ENCODE peak calls at places on chromosomes 2 and 18, in seven cellular contexts. One of them, this sample, is unnamed.

GRCh38 chr2:33411765-33412164 is 64.7 kb upstream of the RASGRP3 start:
- DNase-seq in activated T-cell treated with anti-CD3 and anti-CD28 coated beads for 1 hour: no peak
- DNase-seq in cerebellar cortex: no peak
- DNase-seq in HL-60: no peak
- DNase-seq in neuronal stem cell: no peak
- DNase-seq in fibroblast of mammary gland: peak; percentile 40
- DNase-seq in MV-4-11: no peak
- DNase-seq in this sample: no peak

GRCh38 chr2:44942304-44943030 is 965 bp downstream of the SIX3 start:
- DNase-seq in fibroblast of mammary gland: no peak
- DNase-seq in activated T-cell treated with anti-CD3 and anti-CD28 coated beads for 1 hour: no peak
- DNase-seq in cerebellar cortex: no peak
- DNase-seq in neuronal stem cell: no peak
- DNase-seq in MV-4-11: no peak
- DNase-seq in HL-60: no peak
- DNase-seq in this sample: peak; percentile 22

GRCh38 chr2:25323042-25323514 is 18.6 kb downstream of the DNMT3A start:
- DNase-seq in MV-4-11: no peak
- DNase-seq in neuronal stem cell: no peak
- DNase-seq in fibroblast of mammary gland: peak; percentile 35
- DNase-seq in HL-60: no peak
- DNase-seq in cerebellar cortex: no peak
- DNase-seq in activated T-cell treated with anti-CD3 and anti-CD28 coated beads for 1 hour: no peak
- DNase-seq in this sample: no peak

GRCh38 chr18:47987456-47987735 is 56.9 kb upstream of the SMAD2 start:
- DNase-seq in HL-60: no peak
- DNase-seq in neuronal stem cell: no peak
- DNase-seq in activated T-cell treated with anti-CD3 and anti-CD28 coated beads for 1 hour: no peak
- DNase-seq in cerebellar cortex: no peak
- DNase-seq in fibroblast of mammary gland: no peak
- DNase-seq in MV-4-11: no peak
- DNase-seq in this sample: no peak

GRCh38 chr2:237547841-237548416 is 18.4 kb upstream of the PRLH start:
- DNase-seq in HL-60: no peak
- DNase-seq in fibroblast of mammary gland: no peak
- DNase-seq in cerebellar cortex: no peak
- DNase-seq in neuronal stem cell: no peak
- DNase-seq in MV-4-11: no peak
- DNase-seq in activated T-cell treated with anti-CD3 and anti-CD28 coated beads for 1 hour: no peak
- DNase-seq in this sample: no peak

GRCh38 chr2:174762464-174762863 is 1.8 kb downstream of the CHRNA1 start:
- DNase-seq in HL-60: no peak
- DNase-seq in fibroblast of mammary gland: no peak
- DNase-seq in cerebellar cortex: no peak
- DNase-seq in MV-4-11: no peak
- DNase-seq in activated T-cell treated with anti-CD3 and anti-CD28 coated beads for 1 hour: no peak
- DNase-seq in neuronal stem cell: no peak
- DNase-seq in this sample: no peak

GRCh38 chr18:62369129-62369644 is 44.1 kb downstream of the TNFRSF11A start:
- DNase-seq in fibroblast of mammary gland: no peak
- DNase-seq in HL-60: no peak
- DNase-seq in cerebellar cortex: no peak
- DNase-seq in neuronal stem cell: no peak
- DNase-seq in activated T-cell treated with anti-CD3 and anti-CD28 coated beads for 1 hour: no peak
- DNase-seq in MV-4-11: no peak
- DNase-seq in this sample: no peak

GRCh38 chr18:515838-516237 is 15.3 kb upstream of the COLEC12 start:
- DNase-seq in HL-60: no peak
- DNase-seq in MV-4-11: no peak
- DNase-seq in activated T-cell treated with anti-CD3 and anti-CD28 coated beads for 1 hour: no peak
- DNase-seq in neuronal stem cell: no peak
- DNase-seq in cerebellar cortex: no peak
- DNase-seq in fibroblast of mammary gland: no peak
- DNase-seq in this sample: no peak

GRCh38 chr2:133579295-133579694 is 11.0 kb upstream of the NCKAP5 start:
- DNase-seq in fibroblast of mammary gland: peak; percentile 11
- DNase-seq in MV-4-11: no peak
- DNase-seq in activated T-cell treated with anti-CD3 and anti-CD28 coated beads for 1 hour: no peak
- DNase-seq in cerebellar cortex: no peak
- DNase-seq in HL-60: no peak
- DNase-seq in neuronal stem cell: no peak
- DNase-seq in this sample: no peak

GRCh38 chr2:143489135-143489534 is 359.9 kb downstream of the ARHGAP15 start:
- DNase-seq in neuronal stem cell: no peak
- DNase-seq in cerebellar cortex: no peak
- DNase-seq in HL-60: no peak
- DNase-seq in fibroblast of mammary gland: peak; percentile 41
- DNase-seq in activated T-cell treated with anti-CD3 and anti-CD28 coated beads for 1 hour: no peak
- DNase-seq in MV-4-11: no peak
- DNase-seq in this sample: no peak

GRCh38 chr2:215427585-215427984 is 8.3 kb downstream of the FN1 start:
- DNase-seq in fibroblast of mammary gland: peak; percentile 30
- DNase-seq in HL-60: no peak
- DNase-seq in cerebellar cortex: no peak
- DNase-seq in activated T-cell treated with anti-CD3 and anti-CD28 coated beads for 1 hour: no peak
- DNase-seq in MV-4-11: no peak
- DNase-seq in neuronal stem cell: no peak
- DNase-seq in this sample: no peak

GRCh38 chr2:70247364-70248144 is 874 bp downstream of the TIA1 start:
- DNase-seq in activated T-cell treated with anti-CD3 and anti-CD28 coated beads for 1 hour: no peak
- DNase-seq in MV-4-11: no peak
- DNase-seq in fibroblast of mammary gland: peak; percentile 45
- DNase-seq in HL-60: no peak
- DNase-seq in neuronal stem cell: peak; percentile 35
- DNase-seq in cerebellar cortex: no peak
- DNase-seq in this sample: no peak

GRCh38 chr2:201882353-201883095 is 76.2 kb downstream of the CDK15 start:
- DNase-seq in fibroblast of mammary gland: peak; percentile 36
- DNase-seq in activated T-cell treated with anti-CD3 and anti-CD28 coated beads for 1 hour: no peak
- DNase-seq in cerebellar cortex: peak; percentile 66
- DNase-seq in MV-4-11: peak; percentile 56
- DNase-seq in neuronal stem cell: no peak
- DNase-seq in HL-60: peak; percentile 64
- DNase-seq in this sample: peak; percentile 71

GRCh38 chr18:58671941-58672565 is 788 bp downstream of the MALT1 start:
- DNase-seq in HL-60: peak; percentile 70
- DNase-seq in fibroblast of mammary gland: peak; percentile 53
- DNase-seq in activated T-cell treated with anti-CD3 and anti-CD28 coated beads for 1 hour: no peak
- DNase-seq in neuronal stem cell: no peak
- DNase-seq in MV-4-11: no peak
- DNase-seq in cerebellar cortex: peak; percentile 43
- DNase-seq in this sample: no peak

GRCh38 chr2:237920673-237921072 is 46.1 kb upstream of the UBE2F start:
- DNase-seq in activated T-cell treated with anti-CD3 and anti-CD28 coated beads for 1 hour: no peak
- DNase-seq in cerebellar cortex: no peak
- DNase-seq in fibroblast of mammary gland: peak; percentile 75
- DNase-seq in HL-60: no peak
- DNase-seq in neuronal stem cell: no peak
- DNase-seq in MV-4-11: no peak
- DNase-seq in this sample: no peak

GRCh38 chr18:31100598-31101147 is 1.5 kb downstream of the DSC2 start:
- DNase-seq in neuronal stem cell: peak; percentile 39
- DNase-seq in HL-60: no peak
- DNase-seq in cerebellar cortex: no peak
- DNase-seq in activated T-cell treated with anti-CD3 and anti-CD28 coated beads for 1 hour: no peak
- DNase-seq in MV-4-11: no peak
- DNase-seq in fibroblast of mammary gland: no peak
- DNase-seq in this sample: no peak

GRCh38 chr2:197965756-197966155 is 161.4 kb downstream of the PLCL1 start:
- DNase-seq in cerebellar cortex: no peak
- DNase-seq in HL-60: no peak
- DNase-seq in fibroblast of mammary gland: no peak
- DNase-seq in activated T-cell treated with anti-CD3 and anti-CD28 coated beads for 1 hour: no peak
- DNase-seq in MV-4-11: no peak
- DNase-seq in neuronal stem cell: no peak
- DNase-seq in this sample: no peak

GRCh38 chr2:234607691-234608090 is 110.8 kb upstream of the ARL4C start:
- DNase-seq in cerebellar cortex: no peak
- DNase-seq in activated T-cell treated with anti-CD3 and anti-CD28 coated beads for 1 hour: no peak
- DNase-seq in HL-60: no peak
- DNase-seq in MV-4-11: no peak
- DNase-seq in neuronal stem cell: no peak
- DNase-seq in fibroblast of mammary gland: no peak
- DNase-seq in this sample: no peak

GRCh38 chr2:11288431-11288830 is 56.0 kb downstream of the ROCK2 start:
- DNase-seq in HL-60: no peak
- DNase-seq in fibroblast of mammary gland: no peak
- DNase-seq in MV-4-11: no peak
- DNase-seq in activated T-cell treated with anti-CD3 and anti-CD28 coated beads for 1 hour: no peak
- DNase-seq in cerebellar cortex: peak; percentile 32
- DNase-seq in neuronal stem cell: no peak
- DNase-seq in this sample: no peak

GRCh38 chr2:58886009-58886408 is 644.9 kb upstream of the FANCL start:
- DNase-seq in activated T-cell treated with anti-CD3 and anti-CD28 coated beads for 1 hour: no peak
- DNase-seq in neuronal stem cell: no peak
- DNase-seq in cerebellar cortex: no peak
- DNase-seq in MV-4-11: no peak
- DNase-seq in HL-60: no peak
- DNase-seq in fibroblast of mammary gland: no peak
- DNase-seq in this sample: no peak

GRCh38 chr2:180571559-180571958 is 408.8 kb upstream of the UBE2E3 start:
- DNase-seq in cerebellar cortex: no peak
- DNase-seq in neuronal stem cell: no peak
- DNase-seq in MV-4-11: no peak
- DNase-seq in HL-60: no peak
- DNase-seq in fibroblast of mammary gland: peak; percentile 56
- DNase-seq in activated T-cell treated with anti-CD3 and anti-CD28 coated beads for 1 hour: no peak
- DNase-seq in this sample: no peak

GRCh38 chr2:98899041-98899702 is 36.9 kb downstream of the CRACDL start:
- DNase-seq in activated T-cell treated with anti-CD3 and anti-CD28 coated beads for 1 hour: no peak
- DNase-seq in fibroblast of mammary gland: no peak
- DNase-seq in MV-4-11: no peak
- DNase-seq in cerebellar cortex: no peak
- DNase-seq in HL-60: no peak
- DNase-seq in neuronal stem cell: no peak
- DNase-seq in this sample: no peak

GRCh38 chr2:101162561-101163330 is 11.6 kb upstream of the TBC1D8 start:
- DNase-seq in activated T-cell treated with anti-CD3 and anti-CD28 coated beads for 1 hour: no peak
- DNase-seq in HL-60: no peak
- DNase-seq in fibroblast of mammary gland: no peak
- DNase-seq in neuronal stem cell: peak; percentile 17
- DNase-seq in cerebellar cortex: no peak
- DNase-seq in MV-4-11: no peak
- DNase-seq in this sample: no peak

GRCh38 chr2:235958221-235958620 is 210.0 kb downstream of the GBX2 start:
- DNase-seq in HL-60: no peak
- DNase-seq in cerebellar cortex: no peak
- DNase-seq in neuronal stem cell: no peak
- DNase-seq in activated T-cell treated with anti-CD3 and anti-CD28 coated beads for 1 hour: no peak
- DNase-seq in MV-4-11: no peak
- DNase-seq in fibroblast of mammary gland: no peak
- DNase-seq in this sample: no peak

GRCh38 chr18:21179590-21180220 is 62.3 kb upstream of the GREB1L start:
- DNase-seq in fibroblast of mammary gland: peak; percentile 79
- DNase-seq in cerebellar cortex: peak; percentile 67
- DNase-seq in MV-4-11: peak; percentile 70
- DNase-seq in HL-60: peak; percentile 81
- DNase-seq in activated T-cell treated with anti-CD3 and anti-CD28 coated beads for 1 hour: peak; percentile 29
- DNase-seq in neuronal stem cell: peak; percentile 63
- DNase-seq in this sample: peak; percentile 67

GRCh38 chr2:226423498-226423960 is 376.1 kb downstream of the IRS1 start:
- DNase-seq in HL-60: peak; percentile 88
- DNase-seq in neuronal stem cell: no peak
- DNase-seq in cerebellar cortex: no peak
- DNase-seq in MV-4-11: peak; percentile 86
- DNase-seq in activated T-cell treated with anti-CD3 and anti-CD28 coated beads for 1 hour: peak; percentile 8
- DNase-seq in fibroblast of mammary gland: no peak
- DNase-seq in this sample: peak; percentile 7

GRCh38 chr18:62437520-62438329 is 85.1 kb upstream of the ZCCHC2 start:
- DNase-seq in neuronal stem cell: no peak
- DNase-seq in MV-4-11: peak; percentile 27
- DNase-seq in fibroblast of mammary gland: peak; percentile 56
- DNase-seq in cerebellar cortex: no peak
- DNase-seq in activated T-cell treated with anti-CD3 and anti-CD28 coated beads for 1 hour: no peak
- DNase-seq in HL-60: no peak
- DNase-seq in this sample: no peak

GRCh38 chr2:236512902-236513433 is 56.7 kb upstream of the ACKR3 start:
- DNase-seq in cerebellar cortex: peak; percentile 51
- DNase-seq in neuronal stem cell: peak; percentile 23
- DNase-seq in HL-60: peak; percentile 29
- DNase-seq in fibroblast of mammary gland: peak; percentile 57
- DNase-seq in activated T-cell treated with anti-CD3 and anti-CD28 coated beads for 1 hour: peak; percentile 59
- DNase-seq in MV-4-11: peak; percentile 47
- DNase-seq in this sample: peak; percentile 77

GRCh38 chr18:55546873-55547704 is 40.9 kb downstream of the TCF4 start:
- DNase-seq in HL-60: no peak
- DNase-seq in MV-4-11: no peak
- DNase-seq in cerebellar cortex: no peak
- DNase-seq in neuronal stem cell: no peak
- DNase-seq in activated T-cell treated with anti-CD3 and anti-CD28 coated beads for 1 hour: no peak
- DNase-seq in fibroblast of mammary gland: peak; percentile 74
- DNase-seq in this sample: no peak

GRCh38 chr2:141737463-141737862 is 393.4 kb downstream of the LRP1B start:
- DNase-seq in cerebellar cortex: no peak
- DNase-seq in activated T-cell treated with anti-CD3 and anti-CD28 coated beads for 1 hour: no peak
- DNase-seq in fibroblast of mammary gland: no peak
- DNase-seq in HL-60: no peak
- DNase-seq in MV-4-11: no peak
- DNase-seq in neuronal stem cell: no peak
- DNase-seq in this sample: no peak

GRCh38 chr18:47036927-47037605 is 1.6 kb upstream of the ELOA2 start:
- DNase-seq in MV-4-11: no peak
- DNase-seq in activated T-cell treated with anti-CD3 and anti-CD28 coated beads for 1 hour: no peak
- DNase-seq in neuronal stem cell: no peak
- DNase-seq in fibroblast of mammary gland: no peak
- DNase-seq in cerebellar cortex: no peak
- DNase-seq in HL-60: no peak
- DNase-seq in this sample: no peak

GRCh38 chr2:24543252-24543651 is 52.2 kb downstream of the NCOA1 start:
- DNase-seq in cerebellar cortex: no peak
- DNase-seq in HL-60: no peak
- DNase-seq in fibroblast of mammary gland: peak; percentile 5
- DNase-seq in MV-4-11: no peak
- DNase-seq in activated T-cell treated with anti-CD3 and anti-CD28 coated beads for 1 hour: no peak
- DNase-seq in neuronal stem cell: no peak
- DNase-seq in this sample: no peak

GRCh38 chr2:187169108-187169713 is 278.8 kb downstream of the CALCRL start:
- DNase-seq in activated T-cell treated with anti-CD3 and anti-CD28 coated beads for 1 hour: no peak
- DNase-seq in cerebellar cortex: no peak
- DNase-seq in HL-60: no peak
- DNase-seq in MV-4-11: peak; percentile 91
- DNase-seq in fibroblast of mammary gland: no peak
- DNase-seq in neuronal stem cell: no peak
- DNase-seq in this sample: no peak

GRCh38 chr2:10192392-10192791 is 69.9 kb downstream of the RRM2 start:
- DNase-seq in MV-4-11: no peak
- DNase-seq in HL-60: no peak
- DNase-seq in neuronal stem cell: no peak
- DNase-seq in activated T-cell treated with anti-CD3 and anti-CD28 coated beads for 1 hour: no peak
- DNase-seq in cerebellar cortex: no peak
- DNase-seq in fibroblast of mammary gland: no peak
- DNase-seq in this sample: no peak